ENCODE peak calls at places on chromosome 17, in nine cellular contexts. S is AG09309; V is ascending aorta; U is lower leg skin; D is CD8-positive, alpha-beta T cell; O is mucosa of descending colon; B is stomach; A is IMR-90; N is AG04450. E is an unnamed sample.

GRCh38 chr17:56176101-56176500 is 22.8 kb downstream of the ANKFN1 start:
- DNase-seq in O (no peak), S (peak), B (no peak), A (peak), V (no peak), U (no peak), D (no peak), N (no peak), E (no peak)

GRCh38 chr17:57955183-57955952 is at the start of gene CUEDC1:
- DNase-seq in O (peak), S (no peak), A (peak), B (peak), D (peak), V (no peak), N (no peak), U (peak), E (peak)

GRCh38 chr17:12180644-12181261 is 160.1 kb downstream of the MAP2K4 start:
- DNase-seq in U (no peak), V (no peak), N (peak), A (peak), D (no peak), O (peak), B (no peak), S (peak), E (no peak)

GRCh38 chr17:74677558-74678466 is 34.9 kb downstream of the CD300LF start:
- DNase-seq in A (peak), S (no peak), V (no peak), B (no peak), O (peak), N (no peak), U (peak), D (no peak), E (no peak)

GRCh38 chr17:77631307-77631706 is 327.2 kb upstream of the TNRC6C start:
- DNase-seq in B (no peak), D (no peak), U (peak), V (no peak), N (no peak), S (no peak), O (no peak), A (no peak), E (no peak)

GRCh38 chr17:17111401-17112393 is 69.4 kb downstream of the MPRIP start:
- DNase-seq in N (no peak), S (no peak), A (no peak), U (no peak), D (no peak), V (no peak), B (no peak), O (no peak), E (no peak)

GRCh38 chr17:81309859-81310839 is 15.0 kb upstream of the SLC38A10 start:
- DNase-seq in S (no peak), B (no peak), N (no peak), U (no peak), A (no peak), D (peak), O (no peak), V (no peak), E (peak)

GRCh38 chr17:50360716-50361115 is 12.3 kb downstream of the MRPL27 start:
- DNase-seq in O (no peak), B (no peak), S (no peak), D (no peak), A (no peak), V (no peak), U (peak), N (no peak), E (no peak)

GRCh38 chr17:45228121-45228941 is 6.6 kb downstream of the FMNL1 start:
- DNase-seq in O (peak), B (no peak), U (no peak), D (peak), A (no peak), N (no peak), V (no peak), S (no peak), E (no peak)

GRCh38 chr17:17675925-17676534 is 5.2 kb upstream of the RAI1 start:
- DNase-seq in N (no peak), O (peak), V (no peak), S (no peak), U (no peak), A (peak), D (peak), B (no peak), E (no peak)

GRCh38 chr17:44222112-44222869 is 2.8 kb upstream of the UBTF start:
- DNase-seq in N (no peak), B (peak), O (peak), V (no peak), D (peak), A (peak), U (peak), S (no peak), E (no peak)

GRCh38 chr17:68377771-68378201 is 79.5 kb downstream of the WIPI1 start:
- DNase-seq in U (no peak), D (no peak), A (no peak), B (no peak), V (no peak), O (no peak), S (no peak), N (no peak), E (no peak)

GRCh38 chr17:31392856-31393748 is 1.6 kb downstream of the RAB11FIP4 start:
- DNase-seq in B (peak), S (no peak), D (no peak), A (no peak), N (no peak), U (peak), V (no peak), O (no peak), E (no peak)

GRCh38 chr17:31008374-31009035 is 37.7 kb downstream of the RNF135 start:
- DNase-seq in S (no peak), B (peak), N (no peak), A (peak), V (no peak), D (peak), U (peak), O (peak), E (peak)

GRCh38 chr17:18850679-18851078 is 7.3 kb upstream of the PRPSAP2 start:
- DNase-seq in O (no peak), S (no peak), N (no peak), U (no peak), B (no peak), V (no peak), D (no peak), A (no peak), E (no peak)

GRCh38 chr17:13784466-13784865 is 182.7 kb upstream of the HS3ST3A1 start:
- DNase-seq in B (no peak), S (no peak), V (no peak), O (no peak), U (no peak), A (no peak), N (no peak), D (no peak), E (no peak)

GRCh38 chr17:6326483-6326882 is 108.4 kb downstream of the AIPL1 start:
- DNase-seq in A (no peak), D (no peak), O (no peak), B (no peak), S (no peak), N (no peak), V (no peak), U (peak), E (no peak)

GRCh38 chr17:6323626-6324356 is 111.1 kb downstream of the AIPL1 start:
- DNase-seq in N (no peak), O (no peak), U (peak), B (no peak), S (no peak), D (no peak), V (no peak), A (no peak), E (no peak)

GRCh38 chr17:6325741-6326140 is 109.2 kb downstream of the AIPL1 start:
- DNase-seq in V (no peak), B (no peak), A (no peak), D (no peak), N (no peak), U (peak), S (no peak), O (no peak), E (no peak)

GRCh38 chr17:6328279-6328678 is 106.6 kb downstream of the AIPL1 start:
- DNase-seq in N (no peak), A (no peak), U (peak), B (no peak), S (no peak), O (no peak), D (no peak), V (no peak), E (no peak)

DNA sequence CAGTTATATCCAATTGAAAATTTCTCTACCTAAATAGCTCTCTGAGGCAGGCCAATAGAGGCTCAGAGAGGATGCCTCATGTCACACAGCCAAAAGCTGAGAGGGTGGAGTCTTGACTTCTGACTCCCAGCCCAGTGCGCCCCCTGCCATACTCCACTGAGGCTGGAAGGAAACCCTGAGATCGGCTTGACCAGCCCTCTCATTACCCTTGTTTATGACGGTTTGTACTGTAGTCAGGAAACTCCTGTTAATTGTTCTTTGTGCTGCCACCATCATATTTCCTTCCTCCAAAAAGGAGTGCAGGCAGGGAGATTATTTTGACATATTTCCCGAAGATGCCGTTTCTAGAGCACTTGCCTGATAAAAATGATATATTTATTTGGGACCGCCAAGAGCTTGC is 107.9 kb downstream of the AIPL1 start:
- DNase-seq in B (no peak), S (no peak), U (peak), A (no peak), V (no peak), D (no peak), O (no peak), N (no peak), E (no peak)
- TF ChIP-seq CTCF in B (no peak), S (no peak), U (no peak), A (no peak), V (no peak), D (no peak), O (no peak), N (no peak), E (no peak)

DNA sequence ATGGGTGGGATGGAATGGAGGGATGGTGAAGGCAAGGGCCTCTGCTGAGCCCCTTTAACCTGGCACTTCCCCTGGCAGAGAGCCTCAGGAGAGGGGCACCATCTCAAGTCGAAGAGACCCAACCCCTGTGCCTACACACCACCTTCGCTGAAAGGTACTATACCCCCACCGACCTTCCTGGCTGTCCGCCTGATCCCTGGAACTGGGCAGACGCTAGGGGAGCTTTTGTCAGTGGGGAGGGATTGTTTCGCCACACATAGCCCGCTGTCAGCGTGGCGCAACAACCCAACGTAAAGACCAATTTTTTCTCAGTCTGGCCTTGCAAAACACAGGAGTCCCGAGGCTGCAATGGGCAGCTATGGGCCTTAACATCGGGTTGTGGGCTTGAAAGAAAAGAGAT is 3.1 kb downstream of the PPP1R1B start:
- DNase-seq in S (no peak), N (no peak), D (peak), U (no peak), O (no peak), V (no peak), A (no peak), B (no peak), E (no peak)
- TF ChIP-seq CTCF in S (no peak), N (no peak), D (no peak), U (no peak), O (no peak), V (no peak), A (no peak), B (no peak), E (no peak)

GRCh38 chr17:48551601-48552452 is 6.9 kb upstream of the HOXB2 start:
- DNase-seq in U (no peak), D (no peak), V (no peak), O (no peak), B (no peak), S (no peak), A (peak), N (no peak), E (no peak)

GRCh38 chr17:48551206-48551597 is 6.3 kb upstream of the HOXB2 start:
- DNase-seq in N (no peak), O (no peak), D (no peak), U (no peak), S (no peak), B (no peak), A (peak), V (no peak), E (no peak)

GRCh38 chr17:48548687-48549621 is 4.0 kb upstream of the HOXB2 start:
- DNase-seq in S (no peak), O (no peak), U (no peak), A (peak), B (no peak), V (no peak), D (no peak), N (no peak), E (no peak)

GRCh38 chr17:48549909-48550308 is 5.0 kb upstream of the HOXB2 start:
- DNase-seq in B (no peak), S (no peak), D (no peak), A (peak), U (no peak), O (no peak), V (no peak), N (no peak), E (no peak)

GRCh38 chr17:48550313-48551205 is 5.7 kb upstream of the HOXB2 start:
- DNase-seq in D (no peak), B (no peak), U (no peak), N (no peak), A (peak), V (no peak), S (no peak), O (no peak), E (no peak)
- TF ChIP-seq CTCF in D (no peak), B (no peak), U (no peak), N (peak), A (peak), V (no peak), S (peak), O (no peak), E (peak)

DNA sequence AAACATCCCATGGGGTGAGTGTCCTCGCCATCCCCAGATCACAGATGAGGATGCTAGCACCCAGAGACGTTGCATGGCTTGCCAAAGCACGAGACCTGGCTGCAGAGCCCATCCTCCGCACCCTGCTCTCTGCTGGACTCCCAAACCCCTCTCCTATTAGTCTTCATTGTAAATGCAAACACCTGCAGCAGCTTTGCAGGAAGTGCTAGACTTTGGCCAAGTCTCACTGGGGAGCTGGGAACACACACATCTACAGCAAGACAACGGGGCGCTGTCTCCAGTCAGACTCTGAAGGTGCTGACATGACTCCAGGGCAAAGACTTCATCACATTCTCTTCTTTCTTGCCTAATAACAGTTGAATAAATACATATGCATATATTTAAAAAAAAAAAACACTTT is 43.8 kb downstream of the CYTH1 start:
- DNase-seq in S (no peak), D (no peak), U (peak), O (no peak), B (no peak), N (no peak), V (no peak), A (no peak), E (no peak)
- TF ChIP-seq CTCF in S (no peak), D (no peak), U (no peak), O (no peak), B (no peak), N (no peak), V (no peak), A (no peak), E (no peak)

DNA sequence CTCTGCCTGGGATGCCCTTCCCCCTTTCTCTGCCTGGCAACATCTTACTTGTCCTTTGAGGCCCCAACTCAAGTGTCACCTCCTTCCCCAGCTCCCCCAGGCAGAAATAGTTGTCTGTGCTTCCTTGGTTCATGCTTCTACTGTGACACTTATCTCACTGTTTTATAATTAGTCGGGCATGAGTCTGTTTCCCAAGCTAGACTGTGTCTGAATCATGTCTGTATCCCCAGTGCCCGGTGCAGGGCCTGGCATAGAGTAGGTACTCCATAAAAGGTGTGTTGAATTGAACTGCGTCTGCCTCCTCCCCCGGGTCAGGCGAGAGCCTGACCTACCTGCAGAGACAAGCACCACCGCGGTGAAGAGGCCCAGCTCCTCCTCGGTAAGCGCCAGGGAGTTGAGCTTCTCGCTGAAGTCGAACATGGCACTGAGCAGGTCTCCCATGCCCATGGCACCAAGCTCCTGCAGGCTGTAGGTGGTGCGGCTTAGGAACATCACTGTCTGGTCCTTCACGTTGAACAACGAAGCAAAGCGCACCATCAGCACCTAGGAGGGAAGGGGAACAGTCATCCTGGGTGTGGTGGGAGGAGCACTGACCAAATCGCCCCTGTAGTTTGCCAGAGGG is 6.7 kb downstream of the NR1D1 start:
- DNase-seq in A (no peak), O (no peak), D (no peak), V (no peak), N (no peak), U (no peak), S (no peak), B (no peak), E (no peak)
- TF ChIP-seq CTCF in A (no peak), O (no peak), D (no peak), V (no peak), N (no peak), U (no peak), S (no peak), B (no peak), E (no peak)

DNA sequence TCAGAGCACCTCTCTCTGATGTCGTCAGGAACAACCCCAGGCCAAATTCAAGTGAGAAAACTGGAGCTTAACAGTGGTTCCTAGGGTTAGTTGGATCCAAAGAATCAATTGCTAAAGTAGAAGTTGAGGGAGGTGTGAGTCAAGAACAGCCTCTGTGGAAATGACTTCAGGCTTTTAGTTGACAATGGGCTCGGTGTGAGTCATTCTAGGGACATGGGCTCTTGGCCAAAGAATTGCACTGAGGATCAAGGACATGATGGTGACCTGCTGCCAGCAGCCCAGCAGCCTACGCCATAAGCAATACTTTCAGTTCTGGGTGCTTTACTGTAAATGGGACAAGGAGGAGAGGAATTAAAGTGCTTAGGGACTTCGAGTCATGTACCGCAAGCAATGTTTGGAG is 32.1 kb upstream of the SMURF2 start:
- DNase-seq in D (no peak), O (peak), S (no peak), A (peak), N (no peak), U (peak), B (peak), V (peak), E (no peak)
- TF ChIP-seq CTCF in D (no peak), O (no peak), S (no peak), A (no peak), N (no peak), U (no peak), B (no peak), V (no peak), E (no peak)

GRCh38 chr17:69506489-69506888 is 92.0 kb downstream of the MAP2K6 start:
- DNase-seq in B (no peak), S (no peak), A (no peak), O (no peak), N (no peak), D (no peak), V (no peak), U (no peak), E (no peak)
- TF ChIP-seq CTCF in B (no peak), S (no peak), A (peak), O (no peak), N (peak), D (no peak), V (no peak), U (no peak), E (no peak)

DNA sequence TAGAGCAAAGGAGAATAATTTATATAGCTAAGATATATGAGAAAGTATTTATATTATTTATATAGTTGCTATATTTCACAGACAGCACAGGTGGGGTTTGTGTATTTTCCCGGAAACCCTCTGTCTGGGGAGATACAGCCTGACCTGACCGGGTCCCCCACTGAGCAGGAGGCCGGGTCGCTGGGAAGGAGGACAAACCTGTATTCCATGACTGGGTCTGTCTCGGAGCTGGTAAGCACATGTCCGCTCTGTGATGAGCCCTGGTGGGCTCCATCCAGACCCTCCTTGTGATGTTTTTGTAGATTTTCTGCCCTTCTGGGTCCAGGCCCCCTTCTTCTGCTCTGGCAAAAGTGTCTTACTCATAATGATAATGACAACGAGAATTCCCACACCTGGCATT is 27.7 kb downstream of the WNT9B start:
- DNase-seq in V (no peak), B (no peak), N (no peak), O (no peak), A (no peak), D (no peak), U (no peak), S (no peak), E (no peak)
- TF ChIP-seq CTCF in V (no peak), B (no peak), N (no peak), O (no peak), A (no peak), D (no peak), U (no peak), S (no peak), E (no peak)

DNA sequence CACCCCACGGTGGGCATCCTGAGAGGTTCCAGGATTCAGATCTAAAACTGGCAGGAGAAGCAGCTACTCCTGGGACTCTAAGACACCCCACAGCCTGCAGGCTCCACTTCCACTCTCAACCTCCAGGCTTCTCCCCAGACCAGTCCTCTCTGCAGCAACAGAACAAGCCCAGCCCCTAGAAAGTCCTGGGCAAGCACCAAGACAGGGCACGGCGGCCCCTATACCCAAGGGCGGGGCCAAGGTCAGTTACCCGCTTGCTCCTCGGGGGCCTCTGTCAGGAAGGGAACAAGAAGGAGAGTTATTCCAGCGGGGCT is 62.8 kb downstream of the MYO18A start:
- DNase-seq in V (no peak), B (no peak), U (no peak), N (no peak), D (no peak), A (no peak), S (no peak), O (no peak), E (no peak)
- TF ChIP-seq CTCF in V (no peak), B (no peak), U (no peak), N (no peak), D (no peak), A (no peak), S (no peak), O (no peak), E (peak)

E was measured in mesothelial cell of epicardium.